ENCODE peak calls at places on chromosomes 2 and 18, in five cellular contexts. A is tibial artery, E is psoas muscle, W is AG04450, V is astrocyte of the spinal cord. I is an unnamed sample.

GRCh38 chr2:121172456-121172855 is 112.5 kb downstream of the TFCP2L1 start:
- DNase-seq in E (no peak), V (no peak), W (no peak), A (no peak), I (no peak)

GRCh38 chr2:138036522-138036921 is 72.2 kb downstream of the HNMT start:
- DNase-seq in E (no peak), W (no peak), A (no peak), V (no peak), I (no peak)

GRCh38 chr2:229410946-229411345 is 139.9 kb upstream of the PID1 start:
- DNase-seq in V (no peak), W (no peak), A (no peak), E (no peak), I (no peak)

GRCh38 chr2:131584380-131584779 is 56.7 kb downstream of the CCDC74A start:
- DNase-seq in W (no peak), A (no peak), E (no peak), V (no peak), I (no peak)

GRCh38 chr18:3066391-3067079 is 53.6 kb upstream of the LPIN2 start:
- DNase-seq in W (no peak), E (no peak), V (no peak), A (no peak), I (no peak)

GRCh38 chr2:1068241-1068640 is 117.6 kb downstream of the SNTG2 start:
- DNase-seq in V (no peak), E (no peak), A (no peak), W (no peak), I (no peak)

GRCh38 chr18:76422838-76423237 is 72.2 kb downstream of the ZNF516 start:
- DNase-seq in V (no peak), E (no peak), W (no peak), A (no peak), I (no peak)

GRCh38 chr18:79798999-79799370 is 1.2 kb downstream of the KCNG2 start:
- DNase-seq in W (no peak), V (no peak), E (no peak), A (no peak), I (no peak)

GRCh38 chr2:130385709-130386108 is 29.9 kb downstream of the PTPN18 start:
- DNase-seq in A (no peak), E (no peak), W (no peak), V (no peak), I (peak)

GRCh38 chr18:8117008-8117376 is 492.2 kb upstream of the RAB12 start:
- DNase-seq in A (no peak), E (no peak), W (no peak), V (peak), I (no peak)

GRCh38 chr2:200509227-200509607 is 651 bp downstream of the KCTD18 start:
- DNase-seq in E (no peak), A (no peak), V (peak), W (no peak), I (no peak)

GRCh38 chr2:207332473-207333212 is 166.9 kb upstream of the KLF7 start:
- DNase-seq in A (no peak), E (no peak), V (peak), W (no peak), I (no peak)

GRCh38 chr18:52617931-52618330 is 277.9 kb downstream of the DCC start:
- DNase-seq in V (peak), A (no peak), W (peak), E (no peak), I (no peak)

GRCh38 chr2:222548997-222549396 is 106.9 kb downstream of the FARSB start:
- DNase-seq in W (no peak), V (peak), E (no peak), A (no peak), I (no peak)

GRCh38 chr2:126889071-126889470 is 9.6 kb upstream of the TEX51 start:
- DNase-seq in A (peak), V (no peak), E (no peak), W (no peak), I (no peak)

GRCh38 chr2:56008661-56009411 is 85.3 kb upstream of the EFEMP1 start:
- DNase-seq in W (peak), A (no peak), V (peak), E (peak), I (peak)

GRCh38 chr2:67633212-67633856 is 236.2 kb downstream of the ETAA1 start:
- DNase-seq in V (no peak), E (no peak), A (no peak), W (no peak), I (no peak)

GRCh38 chr2:149766339-149766738 is 178.8 kb upstream of the MMADHC start:
- DNase-seq in V (no peak), W (no peak), E (no peak), A (no peak), I (no peak)

GRCh38 chr18:11747731-11748130 is 58.7 kb downstream of the GNAL start:
- DNase-seq in V (no peak), W (no peak), E (no peak), A (no peak), I (no peak)

GRCh38 chr2:70941701-70942100 is 6.0 kb downstream of the ATP6V1B1 start:
- DNase-seq in A (peak), W (no peak), E (peak), V (no peak), I (peak)

GRCh38 chr2:110173523-110173922 is 31.3 kb downstream of the NPHP1 start:
- DNase-seq in A (no peak), W (no peak), V (peak), E (no peak), I (no peak)

GRCh38 chr2:97712693-97713295 is 582 bp upstream of the ZAP70 start:
- DNase-seq in V (no peak), A (peak), W (no peak), E (peak), I (peak)

GRCh38 chr2:64062840-64063239 is 43.6 kb upstream of the VPS54 start:
- DNase-seq in E (no peak), W (peak), A (no peak), V (peak), I (no peak)

GRCh38 chr2:111898703-111899514 is 502 bp downstream of the MERTK start:
- DNase-seq in W (no peak), V (peak), A (no peak), E (peak), I (peak)

GRCh38 chr18:62788891-62789290 is 73.5 kb downstream of the PHLPP1 start:
- DNase-seq in V (peak), W (no peak), A (no peak), E (no peak), I (no peak)

GRCh38 chr18:48817021-48817461 is 133.7 kb downstream of the SMAD7 start:
- DNase-seq in W (no peak), E (peak), A (peak), V (no peak), I (peak)

GRCh38 chr2:57947398-57947797 is 99.2 kb upstream of the VRK2 start:
- DNase-seq in W (no peak), A (no peak), V (no peak), E (no peak), I (no peak)

GRCh38 chr2:191635333-191636234 is 42.4 kb upstream of the NABP1 start:
- DNase-seq in V (peak), W (peak), E (no peak), A (no peak), I (no peak)

GRCh38 chr2:231711677-231712461 is 3.5 kb downstream of the PTMA start:
- DNase-seq in E (peak), V (no peak), W (no peak), A (no peak), I (no peak)

GRCh38 chr18:73093687-73094250 is 226.0 kb upstream of the NETO1 start:
- DNase-seq in V (no peak), A (no peak), E (no peak), W (no peak), I (no peak)

GRCh38 chr2:141582213-141582612 is 548.6 kb downstream of the LRP1B start:
- DNase-seq in E (no peak), V (no peak), A (no peak), W (no peak), I (no peak)

GRCh38 chr2:196181484-196181883 is 10.1 kb upstream of the STK17B start:
- DNase-seq in A (no peak), W (no peak), V (no peak), E (no peak), I (no peak)

GRCh38 chr2:94871226-94872087 is at the start of gene TEKT4:
- DNase-seq in W (no peak), E (no peak), V (no peak), A (no peak), I (no peak)

GRCh38 chr18:12391487-12392136 is 14.6 kb upstream of the AFG3L2 start:
- DNase-seq in V (peak), E (peak), A (peak), W (peak), I (peak)

GRCh38 chr2:203690110-203691047 is 16.1 kb upstream of the CD28 start:
- DNase-seq in V (no peak), W (no peak), E (no peak), A (no peak), I (no peak)

GRCh38 chr2:17869128-17869527 is 9.3 kb upstream of the KCNS3 start:
- DNase-seq in E (no peak), W (no peak), V (no peak), A (no peak), I (no peak)

GRCh38 chr2:163906410-163906809 is 170.6 kb upstream of the FIGN start:
- DNase-seq in V (no peak), E (no peak), A (no peak), W (no peak), I (no peak)

GRCh38 chr2:143397886-143398614 is 268.8 kb downstream of the ARHGAP15 start:
- DNase-seq in E (no peak), V (peak), W (peak), A (no peak), I (no peak)

GRCh38 chr2:162838141-162838500 is 446 bp downstream of the KCNH7 start:
- DNase-seq in V (no peak), W (no peak), A (no peak), E (no peak), I (no peak)
- H3K4me3 ChIP-seq in V (peak), W (no peak), A (peak), E (no peak), I (no peak)

GRCh38 chr2:237859082-237859433 is 365 bp upstream of the RAMP1 start:
- DNase-seq in E (no peak), W (no peak), V (no peak), A (no peak), I (peak)
- H3K4me3 ChIP-seq in E (peak), W (peak), V (peak), A (peak), I (peak)

GRCh38 chr2:27250652-27251379 is 12.0 kb downstream of the SLC30A3 start:
- DNase-seq in W (no peak), E (no peak), A (no peak), V (no peak), I (no peak)

GRCh38 chr2:27251786-27252185 is 11.1 kb downstream of the SLC30A3 start:
- DNase-seq in E (no peak), A (no peak), V (no peak), W (no peak), I (no peak)

GRCh38 chr2:27249077-27249890 is 13.6 kb downstream of the SLC30A3 start:
- DNase-seq in A (no peak), E (no peak), W (no peak), V (peak), I (no peak)

GRCh38 chr2:27247893-27248292 is 15.0 kb downstream of the SLC30A3 start:
- DNase-seq in V (no peak), W (no peak), E (no peak), A (no peak), I (no peak)

DNA sequence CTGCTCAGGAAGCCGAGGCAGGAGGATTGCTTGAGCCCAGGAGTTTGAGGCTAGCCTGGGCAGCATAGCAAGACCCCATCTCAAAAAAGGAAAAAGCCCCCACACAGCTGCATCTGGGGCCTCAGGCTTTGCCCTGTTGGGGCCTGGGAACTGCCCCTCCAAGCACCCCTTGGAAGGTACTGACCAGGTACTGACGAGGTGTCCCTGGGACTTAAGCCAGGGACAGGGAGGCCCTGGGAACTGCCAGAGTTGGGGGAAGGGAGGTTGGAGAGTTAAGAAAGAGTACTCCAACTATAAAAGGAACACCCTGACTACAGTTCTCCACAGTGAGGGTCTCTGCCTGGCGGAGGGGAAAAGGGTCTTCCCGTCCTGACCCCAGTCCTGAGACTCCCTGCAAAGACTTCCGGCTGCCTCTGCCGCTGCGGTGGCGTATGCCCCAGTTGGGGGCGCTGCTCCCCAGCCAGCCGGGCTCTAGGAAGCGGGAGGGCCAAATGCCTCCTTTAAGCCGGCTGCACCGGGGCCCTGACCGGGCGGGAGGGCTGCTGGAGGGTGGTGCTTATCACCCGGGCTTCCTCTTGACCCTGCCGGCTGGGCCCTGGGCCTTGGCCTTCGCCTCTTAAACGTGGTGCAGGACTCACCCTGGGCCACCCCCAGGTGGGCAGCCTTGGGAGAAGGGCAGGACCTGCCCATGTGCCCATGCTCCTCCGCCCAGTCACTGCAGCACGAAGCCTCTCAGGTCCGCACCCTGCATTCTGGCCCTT is 12.8 kb downstream of the SLC30A3 start:
- DNase-seq in V (peak), A (no peak), E (peak), W (no peak), I (no peak)
- H3K4me3 ChIP-seq in V (no peak), A (no peak), E (no peak), W (no peak), I (no peak)

GRCh38 chr2:60867848-60868247 is 13.5 kb upstream of the REL start:
- DNase-seq in E (no peak), V (no peak), W (no peak), A (no peak), I (no peak)

GRCh38 chr2:60873381-60873780 is 8.0 kb upstream of the REL start:
- DNase-seq in V (no peak), A (no peak), W (no peak), E (no peak), I (no peak)

GRCh38 chr2:60872510-60872928 is 8.9 kb upstream of the REL start:
- DNase-seq in E (no peak), V (no peak), A (no peak), W (no peak), I (no peak)

GRCh38 chr2:60867007-60867406 is 14.4 kb upstream of the REL start:
- DNase-seq in W (no peak), E (no peak), A (no peak), V (no peak), I (no peak)

GRCh38 chr2:60868589-60869273 is 12.6 kb upstream of the REL start:
- DNase-seq in V (no peak), A (no peak), W (no peak), E (no peak), I (no peak)
- H3K4me3 ChIP-seq in V (no peak), A (no peak), W (no peak), E (no peak), I (no peak)

GRCh38 chr2:178476477-178476876 is 1.9 kb downstream of the FKBP7 start:
- DNase-seq in A (no peak), W (no peak), V (no peak), E (no peak), I (no peak)

GRCh38 chr2:178478102-178478441 is 328 bp downstream of the FKBP7 start:
- DNase-seq in A (no peak), V (no peak), W (no peak), E (no peak), I (peak)

GRCh38 chr2:178479275-178479616 is 846 bp upstream of the FKBP7 start:
- DNase-seq in W (no peak), V (no peak), E (no peak), A (no peak), I (no peak)

GRCh38 chr2:178478442-178479274 is at the start of gene FKBP7:
- DNase-seq in E (peak), V (peak), W (peak), A (peak), I (peak)

GRCh38 chr2:178477443-178478099 is 829 bp downstream of the FKBP7 start:
- DNase-seq in V (peak), A (no peak), E (no peak), W (no peak), I (no peak)
- H3K4me3 ChIP-seq in V (peak), A (peak), E (peak), W (peak), I (peak)

GRCh38 chr18:55779711-55780590 is 192.0 kb upstream of the TCF4 start:
- DNase-seq in E (peak), A (no peak), W (no peak), V (peak), I (peak)
- H3K4me3 ChIP-seq in E (peak), A (peak), W (peak), V (peak), I (peak)